ENCODE peak calls at places on chromosome 6, in five cellular contexts. One of them, this sample, is unnamed.
A peak's percentile ranks its signal among the peaks of the same experiment; 100 is the strongest.

GRCh38 chr6:150055131-150055530 is 13.8 kb downstream of the ULBP3 start:
- DNase-seq in IMR-90: no peak
- DNase-seq in heart left ventricle: no peak
- DNase-seq in transverse colon: no peak
- DNase-seq in H1: no peak
- DNase-seq in this sample: no peak

GRCh38 chr6:170208171-170208601 is 82.7 kb downstream of the DLL1 start:
- DNase-seq in heart left ventricle: no peak
- DNase-seq in H1: no peak
- DNase-seq in IMR-90: no peak
- DNase-seq in transverse colon: no peak
- DNase-seq in this sample: peak; percentile 0

GRCh38 chr6:107495196-107495643 is 5.3 kb downstream of the SOBP start:
- DNase-seq in H1: no peak
- DNase-seq in IMR-90: peak; percentile 78
- DNase-seq in heart left ventricle: peak; percentile 39
- DNase-seq in transverse colon: no peak
- DNase-seq in this sample: no peak

GRCh38 chr6:25280617-25280990 is 1.4 kb downstream of the CARMIL1 start:
- DNase-seq in H1: no peak
- DNase-seq in heart left ventricle: no peak
- DNase-seq in IMR-90: no peak
- DNase-seq in transverse colon: no peak
- DNase-seq in this sample: no peak

GRCh38 chr6:147166360-147166944 is 37.8 kb upstream of the STXBP5 start:
- DNase-seq in IMR-90: peak; percentile 18
- DNase-seq in transverse colon: no peak
- DNase-seq in H1: no peak
- DNase-seq in heart left ventricle: no peak
- DNase-seq in this sample: no peak

GRCh38 chr6:158207452-158207788 is 39.3 kb downstream of the GTF2H5 start:
- DNase-seq in H1: no peak
- DNase-seq in IMR-90: peak; percentile 48
- DNase-seq in heart left ventricle: no peak
- DNase-seq in transverse colon: no peak
- DNase-seq in this sample: no peak

GRCh38 chr6:136641873-136642465 is 91.7 kb upstream of the MAP7 start:
- DNase-seq in IMR-90: no peak
- DNase-seq in transverse colon: no peak
- DNase-seq in H1: no peak
- DNase-seq in heart left ventricle: no peak
- DNase-seq in this sample: no peak

GRCh38 chr6:44073612-44074382 is 53.5 kb downstream of the MRPL14 start:
- DNase-seq in transverse colon: no peak
- DNase-seq in H1: no peak
- DNase-seq in heart left ventricle: no peak
- DNase-seq in IMR-90: no peak
- DNase-seq in this sample: no peak

GRCh38 chr6:90764001-90764400 is 177.1 kb upstream of the MAP3K7 start:
- DNase-seq in transverse colon: no peak
- DNase-seq in heart left ventricle: no peak
- DNase-seq in IMR-90: peak; percentile 70
- DNase-seq in H1: no peak
- DNase-seq in this sample: no peak

GRCh38 chr6:3844097-3844463 is 5.1 kb upstream of the FAM50B start:
- DNase-seq in heart left ventricle: no peak
- DNase-seq in transverse colon: no peak
- DNase-seq in IMR-90: peak; percentile 82
- DNase-seq in H1: no peak
- DNase-seq in this sample: no peak

GRCh38 chr6:16712250-16712930 is 48.9 kb downstream of the ATXN1 start:
- DNase-seq in heart left ventricle: no peak
- DNase-seq in transverse colon: no peak
- DNase-seq in IMR-90: no peak
- DNase-seq in H1: no peak
- DNase-seq in this sample: no peak

GRCh38 chr6:37777272-37777736 is 42.2 kb upstream of the ZFAND3 start:
- DNase-seq in heart left ventricle: no peak
- DNase-seq in transverse colon: no peak
- DNase-seq in IMR-90: no peak
- DNase-seq in H1: no peak
- DNase-seq in this sample: no peak
- TF ChIP-seq POLR2A in heart left ventricle: no peak
- TF ChIP-seq POLR2A in transverse colon: no peak
- TF ChIP-seq POLR2A in IMR-90: no peak
- TF ChIP-seq POLR2A in H1: no peak
- TF ChIP-seq POLR2A in this sample: no peak

GRCh38 chr6:142675925-142676324 is 269.1 kb downstream of the HIVEP2 start:
- DNase-seq in H1: no peak
- DNase-seq in IMR-90: no peak
- DNase-seq in heart left ventricle: no peak
- DNase-seq in transverse colon: no peak
- DNase-seq in this sample: no peak
- H3K4me1 ChIP-seq in H1: no peaks in the 10 kb centered on the region
- H3K4me1 ChIP-seq in IMR-90: no peaks in the 10 kb centered on the region
- H3K4me1 ChIP-seq in heart left ventricle: peaks cover 6% of the 10 kb centered on the region
- H3K4me1 ChIP-seq in transverse colon: no peaks in the 10 kb centered on the region
- H3K4me1 ChIP-seq in this sample: no peaks in the 10 kb centered on the region

GRCh38 chr6:116115781-116116180 is 10.2 kb downstream of the COL10A1 start:
- DNase-seq in IMR-90: no peak
- DNase-seq in heart left ventricle: no peak
- DNase-seq in transverse colon: no peak
- DNase-seq in H1: no peak
- DNase-seq in this sample: no peak
- TF ChIP-seq CTCF in IMR-90: peak; percentile 49
- TF ChIP-seq CTCF in heart left ventricle: no peak
- TF ChIP-seq CTCF in transverse colon: no peak
- TF ChIP-seq CTCF in H1: no peak
- TF ChIP-seq CTCF in this sample: no peak

GRCh38 chr6:52666523-52666922 is 4.4 kb upstream of the TMEM14A start:
- DNase-seq in heart left ventricle: no peak
- DNase-seq in IMR-90: no peak
- DNase-seq in H1: no peak
- DNase-seq in transverse colon: no peak
- DNase-seq in this sample: no peak
- TF ChIP-seq POLR2A in heart left ventricle: no peak
- TF ChIP-seq POLR2A in IMR-90: no peak
- TF ChIP-seq POLR2A in H1: no peak
- TF ChIP-seq POLR2A in transverse colon: no peak
- TF ChIP-seq POLR2A in this sample: no peak

DNA sequence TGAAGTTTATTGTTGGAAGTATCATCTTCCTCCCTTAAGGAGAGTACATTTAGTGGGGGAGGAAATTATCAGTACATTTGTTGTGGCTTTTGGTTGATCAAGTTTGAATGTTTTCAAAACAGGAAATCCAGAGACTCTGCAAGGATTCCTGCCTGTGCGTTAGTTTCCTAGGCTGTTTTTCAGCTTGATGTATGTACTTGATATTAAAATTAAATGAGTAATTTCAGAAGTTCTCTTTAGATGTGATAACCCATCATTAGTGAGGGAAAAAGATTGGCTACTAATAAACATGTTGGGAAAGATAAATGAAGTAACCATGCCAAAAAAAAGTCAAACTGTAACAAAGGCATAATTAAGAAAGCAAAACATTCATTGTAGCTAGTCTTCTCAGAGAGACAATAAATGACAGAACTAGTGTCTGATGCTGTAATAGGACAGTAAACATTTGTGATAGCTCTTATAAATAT is 88.0 kb upstream of the TULP1 start:
- DNase-seq in H1: no peak
- DNase-seq in transverse colon: no peak
- DNase-seq in IMR-90: no peak
- DNase-seq in heart left ventricle: no peak
- DNase-seq in this sample: no peak
- H3K4me1 ChIP-seq in H1: peaks cover 16% of the 10 kb centered on the region
- H3K4me1 ChIP-seq in transverse colon: peaks cover 30% of the 10 kb centered on the region
- H3K4me1 ChIP-seq in IMR-90: peaks cover 14% of the 10 kb centered on the region
- H3K4me1 ChIP-seq in heart left ventricle: peaks cover 45% of the 10 kb centered on the region
- H3K4me1 ChIP-seq in this sample: peaks cover 57% of the 10 kb centered on the region

GRCh38 chr6:144778773-144779531 is 493.8 kb downstream of the UTRN start:
- DNase-seq in heart left ventricle: no peak
- DNase-seq in transverse colon: no peak
- DNase-seq in H1: no peak
- DNase-seq in IMR-90: no peak
- DNase-seq in this sample: no peak
- TF ChIP-seq CTCF in heart left ventricle: no peak
- TF ChIP-seq CTCF in transverse colon: peak; percentile 18
- TF ChIP-seq CTCF in H1: peak; percentile 16
- TF ChIP-seq CTCF in IMR-90: no peak
- TF ChIP-seq CTCF in this sample: peak; percentile 44

GRCh38 chr6:7542878-7543394 is 1.5 kb downstream of the DSP start:
- DNase-seq in H1: peak; percentile 50
- DNase-seq in transverse colon: peak; percentile 84
- DNase-seq in heart left ventricle: peak; percentile 79
- DNase-seq in IMR-90: peak; percentile 41
- DNase-seq in this sample: peak; percentile 91
- TF ChIP-seq POLR2A in H1: peak; percentile 4
- TF ChIP-seq POLR2A in transverse colon: peak; percentile 73
- TF ChIP-seq POLR2A in heart left ventricle: no peak
- TF ChIP-seq POLR2A in IMR-90: no peak
- TF ChIP-seq POLR2A in this sample: peak; percentile 83

GRCh38 chr6:155245871-155246270 is 17.9 kb upstream of the CLDN20 start:
- DNase-seq in transverse colon: no peak
- DNase-seq in IMR-90: no peak
- DNase-seq in heart left ventricle: no peak
- DNase-seq in H1: no peak
- DNase-seq in this sample: no peak

GRCh38 chr6:155245193-155245592 is 18.6 kb upstream of the CLDN20 start:
- DNase-seq in IMR-90: no peak
- DNase-seq in transverse colon: no peak
- DNase-seq in H1: no peak
- DNase-seq in heart left ventricle: no peak
- DNase-seq in this sample: no peak

GRCh38 chr6:155240905-155241600 is 22.8 kb upstream of the CLDN20 start:
- DNase-seq in H1: no peak
- DNase-seq in transverse colon: no peak
- DNase-seq in IMR-90: no peak
- DNase-seq in heart left ventricle: no peak
- DNase-seq in this sample: no peak

GRCh38 chr6:155244434-155244833 is 19.4 kb upstream of the CLDN20 start:
- DNase-seq in IMR-90: no peak
- DNase-seq in heart left ventricle: no peak
- DNase-seq in H1: no peak
- DNase-seq in transverse colon: no peak
- DNase-seq in this sample: no peak

GRCh38 chr6:155241966-155242365 is 21.8 kb upstream of the CLDN20 start:
- DNase-seq in transverse colon: no peak
- DNase-seq in IMR-90: no peak
- DNase-seq in H1: no peak
- DNase-seq in heart left ventricle: no peak
- DNase-seq in this sample: no peak
- H3K4me1 ChIP-seq in transverse colon: no peaks in the 10 kb centered on the region
- H3K4me1 ChIP-seq in IMR-90: peaks cover 4% of the 10 kb centered on the region
- H3K4me1 ChIP-seq in H1: no peaks in the 10 kb centered on the region
- H3K4me1 ChIP-seq in heart left ventricle: no peaks in the 10 kb centered on the region
- H3K4me1 ChIP-seq in this sample: no peaks in the 10 kb centered on the region